ENCODE peak calls at places on chromosomes 6 and 20, in eight cellular contexts. A, Z, F, L, B, I, R and X are unnamed samples.

GRCh38 chr6:26158581-26159416 is 71.6 kb downstream of the HFE start:
- DNase-seq in R (peak; percentile 57), F (peak; percentile 47), L (peak; percentile 57), A (peak; percentile 57), Z (peak; percentile 32), I (peak; percentile 64), B (no peak), X (peak; percentile 79)

GRCh38 chr20:32623667-32624157 is 38.6 kb upstream of the NOL4L start:
- DNase-seq in F (no peak), A (no peak), I (no peak), Z (no peak), R (no peak), L (no peak), B (no peak), X (no peak)

GRCh38 chr6:148223424-148223842 is 119.2 kb upstream of the SASH1 start:
- DNase-seq in F (no peak), Z (peak; percentile 32), A (peak; percentile 52), L (peak; percentile 26), B (no peak), I (peak; percentile 14), R (no peak), X (no peak)

GRCh38 chr20:34083137-34083536 is 28.9 kb downstream of the EIF2S2 start:
- DNase-seq in Z (peak; percentile 98), F (peak; percentile 17), I (peak; percentile 76), L (peak; percentile 90), B (peak; percentile 66), A (peak; percentile 20), R (no peak), X (peak; percentile 94)

GRCh38 chr20:24993337-24994185 is 1.0 kb upstream of the APMAP start:
- DNase-seq in A (peak; percentile 56), F (peak; percentile 65), L (peak; percentile 24), I (peak; percentile 86), Z (peak; percentile 42), R (no peak), B (no peak), X (peak; percentile 29)

GRCh38 chr20:52569201-52569600 is 377.6 kb upstream of the ZFP64 start:
- DNase-seq in B (no peak), F (no peak), I (no peak), Z (peak; percentile 45), A (no peak), L (no peak), R (no peak), X (no peak)

GRCh38 chr6:52506502-52506875 is 70.4 kb downstream of the TRAM2 start:
- DNase-seq in A (no peak), L (no peak), F (no peak), Z (no peak), I (no peak), R (no peak), B (no peak), X (no peak)

GRCh38 chr20:37875776-37876175 is 27.2 kb upstream of the VSTM2L start:
- DNase-seq in I (no peak), A (no peak), L (no peak), R (no peak), Z (no peak), B (no peak), F (no peak), X (no peak)

GRCh38 chr20:12068146-12068545 is 150.5 kb downstream of the BTBD3 start:
- DNase-seq in I (no peak), R (no peak), Z (peak; percentile 79), A (no peak), B (no peak), L (no peak), F (no peak), X (peak; percentile 19)

GRCh38 chr6:148427333-148427732 is 84.7 kb downstream of the SASH1 start:
- DNase-seq in I (no peak), A (no peak), R (no peak), F (no peak), Z (no peak), B (no peak), L (no peak), X (no peak)

GRCh38 chr6:1436334-1437306 is 47.2 kb downstream of the FOXF2 start:
- DNase-seq in F (peak; percentile 74), I (peak; percentile 92), L (peak; percentile 79), A (peak; percentile 70), Z (peak; percentile 81), R (peak; percentile 33), B (peak; percentile 25), X (peak; percentile 72)

GRCh38 chr20:49028684-49029083 is 17.4 kb upstream of the CSE1L start:
- DNase-seq in R (no peak), F (peak; percentile 46), I (peak; percentile 29), A (peak; percentile 38), L (peak; percentile 52), Z (peak; percentile 38), B (no peak), X (peak; percentile 30)

GRCh38 chr6:32214126-32214525 is 9.7 kb downstream of the NOTCH4 start:
- DNase-seq in F (no peak), B (no peak), A (no peak), R (no peak), Z (no peak), I (no peak), L (no peak), X (no peak)

GRCh38 chr6:90083891-90084290 is 189.6 kb downstream of the GJA10 start:
- DNase-seq in B (no peak), L (no peak), A (no peak), I (no peak), F (no peak), R (peak; percentile 56), Z (no peak), X (no peak)